ENCODE peak calls at places on chromosomes 12 and 14, in eight cellular contexts. R is GDM1; U is stimulated activated CD8-positive, alpha-beta memory T cell treated with anti-CD3 and anti-CD28 coated beads, Interleukin-15, amount 100 ng/mL, for 1 hour; M is BJ; J is ELR; V is NCI-H2081; B is T1000; H is GM12892. Z is an unnamed sample.

GRCh38 chr12:52816189-52816588 is 2.3 kb upstream of the KRT4 start:
- DNase-seq in R (no peak), U (no peak), M (no peak), J (no peak), V (no peak), B (no peak), H (no peak), Z (no peak)

GRCh38 chr14:101444116-101444515 is 117.2 kb upstream of the DIO3 start:
- DNase-seq in R (no peak), U (no peak), M (no peak), J (peak), V (no peak), B (peak), H (no peak), Z (no peak)

GRCh38 chr12:57517187-57517586 is 3.1 kb downstream of the DDIT3 start:
- DNase-seq in R (no peak), U (no peak), M (peak), J (peak), V (no peak), B (no peak), H (no peak), Z (no peak)

GRCh38 chr12:4274960-4275868 is 1.7 kb downstream of the CCND2 start:
- DNase-seq in R (no peak), U (no peak), M (no peak), J (no peak), V (no peak), B (no peak), H (no peak), Z (no peak)

GRCh38 chr12:114691810-114692557 is 8.0 kb upstream of the TBX3 start:
- DNase-seq in R (no peak), U (no peak), M (no peak), J (peak), V (no peak), B (no peak), H (no peak), Z (no peak)

GRCh38 chr12:108457734-108458361 is 57.2 kb upstream of the FICD start:
- DNase-seq in R (no peak), U (no peak), M (no peak), J (no peak), V (no peak), B (no peak), H (no peak), Z (no peak)

GRCh38 chr12:110561471-110562201 is 21.5 kb downstream of the PPTC7 start:
- DNase-seq in R (no peak), U (no peak), M (no peak), J (no peak), V (no peak), B (no peak), H (no peak), Z (no peak)

GRCh38 chr12:118417942-118418341 is 41.6 kb downstream of the SUDS3 start:
- DNase-seq in R (no peak), U (no peak), M (no peak), J (no peak), V (no peak), B (no peak), H (no peak), Z (no peak)

GRCh38 chr12:48854488-48854887 is 2.5 kb upstream of the DDX23 start:
- DNase-seq in R (no peak), U (no peak), M (no peak), J (no peak), V (no peak), B (no peak), H (no peak), Z (no peak)

GRCh38 chr14:102586420-102587119 is 5.9 kb upstream of the RCOR1 start:
- DNase-seq in R (no peak), U (no peak), M (no peak), J (no peak), V (no peak), B (no peak), H (no peak), Z (no peak)

GRCh38 chr12:57110189-57111045 is 745 bp downstream of the STAT6 start:
- DNase-seq in R (peak), U (peak), M (no peak), J (peak), V (no peak), B (peak), H (peak), Z (peak)

GRCh38 chr14:72745991-72746980 is 147.6 kb downstream of the DPF3 start:
- DNase-seq in R (no peak), U (no peak), M (peak), J (peak), V (no peak), B (peak), H (no peak), Z (no peak)

GRCh38 chr12:30874455-30875313 is 51.9 kb upstream of the TSPAN11 start:
- DNase-seq in R (no peak), U (no peak), M (no peak), J (no peak), V (peak), B (no peak), H (no peak), Z (no peak)

GRCh38 chr14:32662234-32662633 is 276.4 kb upstream of the NPAS3 start:
- DNase-seq in R (no peak), U (no peak), M (no peak), J (peak), V (no peak), B (no peak), H (no peak), Z (no peak)

GRCh38 chr12:26119391-26119981 is 5.4 kb downstream of the BHLHE41 start:
- DNase-seq in R (peak), U (no peak), M (no peak), J (peak), V (peak), B (peak), H (no peak), Z (no peak)

GRCh38 chr14:23361763-23362162 is 3.2 kb downstream of the EFS start:
- DNase-seq in R (no peak), U (no peak), M (no peak), J (no peak), V (no peak), B (no peak), H (no peak), Z (no peak)

GRCh38 chr14:90368946-90369721 is 27.7 kb upstream of the CALM1 start:
- DNase-seq in R (no peak), U (no peak), M (no peak), J (peak), V (no peak), B (no peak), H (no peak), Z (no peak)

GRCh38 chr12:63857771-63858670 is 13.5 kb downstream of the SRGAP1 start:
- DNase-seq in R (no peak), U (no peak), M (no peak), J (no peak), V (no peak), B (no peak), H (no peak), Z (no peak)

GRCh38 chr14:33081259-33081658 is 142.6 kb downstream of the NPAS3 start:
- DNase-seq in R (no peak), U (no peak), M (no peak), J (no peak), V (peak), B (no peak), H (no peak), Z (no peak)

GRCh38 chr12:5123921-5124320 is 80.2 kb downstream of the KCNA5 start:
- DNase-seq in R (no peak), U (no peak), M (no peak), J (peak), V (no peak), B (no peak), H (no peak), Z (no peak)

GRCh38 chr14:34363733-34364134 is 98.3 kb downstream of the SPTSSA start:
- DNase-seq in R (no peak), U (no peak), M (no peak), J (no peak), V (no peak), B (no peak), H (no peak), Z (no peak)

GRCh38 chr14:78135450-78135891 is 34.7 kb upstream of the NRXN3 start:
- DNase-seq in R (peak), U (no peak), M (no peak), J (peak), V (no peak), B (no peak), H (no peak), Z (no peak)

GRCh38 chr14:60204104-60204842 is 39.1 kb upstream of the DHRS7 start:
- DNase-seq in R (no peak), U (no peak), M (no peak), J (no peak), V (no peak), B (no peak), H (peak), Z (no peak)

GRCh38 chr12:43308776-43309175 is 243.2 kb downstream of the ADAMTS20 start:
- DNase-seq in R (no peak), U (no peak), M (no peak), J (no peak), V (no peak), B (no peak), H (no peak), Z (no peak)

GRCh38 chr14:26478967-26479366 is 118.9 kb downstream of the NOVA1 start:
- DNase-seq in R (no peak), U (no peak), M (no peak), J (no peak), V (no peak), B (no peak), H (no peak), Z (no peak)

GRCh38 chr14:34219661-34220060 is 242.4 kb downstream of the SPTSSA start:
- DNase-seq in R (no peak), U (no peak), M (no peak), J (no peak), V (no peak), B (no peak), H (no peak), Z (no peak)

GRCh38 chr12:52195065-52195730 is 3.4 kb upstream of the KRT80 start:
- DNase-seq in R (peak), U (no peak), M (no peak), J (no peak), V (no peak), B (no peak), H (no peak), Z (no peak)

GRCh38 chr12:48193623-48194022 is 9.5 kb downstream of the OR10AD1 start:
- DNase-seq in R (no peak), U (no peak), M (no peak), J (no peak), V (no peak), B (no peak), H (no peak), Z (no peak)